ENCODE peak calls at places on chromosomes 16 and 17, in four cellular contexts. One of them, this sample, is unnamed.

GRCh38 chr16:11058820-11059219 is 114.5 kb downstream of the CLEC16A start:
- DNase-seq in cardiac muscle cell: peak
- DNase-seq in hepatocyte: no peak
- DNase-seq in C1 segment of cervical spinal cord: no peak
- DNase-seq in this sample: no peak

GRCh38 chr16:69071036-69071435 is 34.4 kb upstream of the HAS3 start:
- DNase-seq in cardiac muscle cell: no peak
- DNase-seq in hepatocyte: no peak
- DNase-seq in C1 segment of cervical spinal cord: no peak
- DNase-seq in this sample: no peak

GRCh38 chr16:88301886-88302285 is 80.9 kb upstream of the ZNF469 start:
- DNase-seq in cardiac muscle cell: no peak
- DNase-seq in hepatocyte: no peak
- DNase-seq in C1 segment of cervical spinal cord: no peak
- DNase-seq in this sample: no peak

GRCh38 chr16:66508261-66508913 is 41.5 kb downstream of the TK2 start:
- DNase-seq in cardiac muscle cell: no peak
- DNase-seq in hepatocyte: no peak
- DNase-seq in C1 segment of cervical spinal cord: no peak
- DNase-seq in this sample: no peak

GRCh38 chr17:43467981-43468541 is 15.7 kb upstream of the DHX8 start:
- DNase-seq in cardiac muscle cell: no peak
- DNase-seq in hepatocyte: no peak
- DNase-seq in C1 segment of cervical spinal cord: no peak
- DNase-seq in this sample: no peak

GRCh38 chr16:78663690-78664089 is 564.2 kb downstream of the WWOX start:
- DNase-seq in cardiac muscle cell: no peak
- DNase-seq in hepatocyte: no peak
- DNase-seq in C1 segment of cervical spinal cord: no peak
- DNase-seq in this sample: no peak

GRCh38 chr17:4573682-4574081 is 10.6 kb upstream of the SMTNL2 start:
- DNase-seq in cardiac muscle cell: no peak
- DNase-seq in hepatocyte: no peak
- DNase-seq in C1 segment of cervical spinal cord: no peak
- DNase-seq in this sample: no peak

GRCh38 chr17:48484256-48484655 is 46.6 kb downstream of the HOXB1 start:
- DNase-seq in cardiac muscle cell: no peak
- DNase-seq in hepatocyte: no peak
- DNase-seq in C1 segment of cervical spinal cord: no peak
- DNase-seq in this sample: no peak

GRCh38 chr17:19264277-19264676 is 27.1 kb downstream of the EPN2 start:
- DNase-seq in cardiac muscle cell: peak
- DNase-seq in hepatocyte: no peak
- DNase-seq in C1 segment of cervical spinal cord: no peak
- DNase-seq in this sample: no peak